ENCODE peak calls at places on chromosome 20, in six cellular contexts. A is stomach, Y is GM13976, K is mesenchymal stem cell, R is NB4, D is NCI-H1694 treated with DMSO at 0.1 percent for 48 hours. G is an unnamed sample.
A peak's percentile ranks its signal among the peaks of the same experiment; 100 is the strongest.

GRCh38 chr20:10715035-10715434 is 41.2 kb upstream of the JAG1 start:
- DNase-seq in Y (no peak), K (peak; percentile 89), D (no peak), R (no peak), A (no peak), G (peak; percentile 57)

GRCh38 chr20:49424536-49424935 is 57.9 kb downstream of the KCNB1 start:
- DNase-seq in D (peak; percentile 56), R (no peak), K (no peak), Y (no peak), A (no peak), G (no peak)

GRCh38 chr20:44209691-44210421 is 715 bp downstream of the OSER1 start:
- DNase-seq in K (peak; percentile 64), A (peak; percentile 46), D (no peak), R (peak; percentile 72), Y (no peak), G (peak; percentile 55)

GRCh38 chr20:20367681-20368413 is at the start of gene INSM1:
- DNase-seq in A (no peak), R (no peak), Y (peak; percentile 53), K (no peak), D (peak; percentile 84), G (no peak)

GRCh38 chr20:36969478-36970186 is 18.1 kb upstream of the SAMHD1 start:
- DNase-seq in A (no peak), R (no peak), D (no peak), Y (no peak), K (no peak), G (no peak)

GRCh38 chr20:24488800-24489175 is 19.4 kb downstream of the SYNDIG1 start:
- DNase-seq in Y (no peak), A (no peak), D (no peak), R (no peak), K (no peak), G (no peak)

GRCh38 chr20:47334022-47334551 is 22.4 kb downstream of the ZMYND8 start:
- DNase-seq in R (no peak), A (no peak), D (no peak), K (peak; percentile 97), Y (no peak), G (peak; percentile 98)

GRCh38 chr20:4814696-4815252 is 93.1 kb downstream of the PRND start:
- DNase-seq in D (no peak), Y (peak; percentile 76), A (peak; percentile 44), K (no peak), R (peak; percentile 88), G (no peak)

GRCh38 chr20:37939701-37940151 is 36.8 kb downstream of the VSTM2L start:
- DNase-seq in A (peak; percentile 18), R (no peak), K (no peak), D (no peak), Y (peak; percentile 15), G (no peak)

GRCh38 chr20:57346477-57346876 is 4.6 kb upstream of the RAE1 start:
- DNase-seq in Y (peak; percentile 51), R (peak; percentile 80), K (peak; percentile 67), A (peak; percentile 79), D (peak; percentile 10), G (peak; percentile 66)

GRCh38 chr20:62159835-62160234 is 16.3 kb downstream of the SS18L1 start:
- DNase-seq in D (no peak), K (no peak), Y (peak; percentile 83), A (no peak), R (peak; percentile 30), G (no peak)

GRCh38 chr20:6489361-6490154 is 277.9 kb upstream of the BMP2 start:
- DNase-seq in A (no peak), R (peak; percentile 99), K (peak; percentile 95), D (no peak), Y (no peak), G (peak; percentile 59)

GRCh38 chr20:63639093-63639860 is 12.4 kb upstream of the GMEB2 start:
- DNase-seq in R (no peak), K (no peak), Y (no peak), D (no peak), A (peak; percentile 43), G (no peak)

GRCh38 chr20:12577213-12577612 is 431.6 kb upstream of the SPTLC3 start:
- DNase-seq in Y (no peak), R (no peak), D (no peak), K (no peak), A (no peak), G (no peak)

GRCh38 chr20:54345301-54345724 is 130.1 kb upstream of the DOK5 start:
- DNase-seq in Y (no peak), A (no peak), D (no peak), R (no peak), K (peak; percentile 3), G (peak; percentile 69)

GRCh38 chr20:25139061-25139705 is 56.3 kb upstream of the ENTPD6 start:
- DNase-seq in D (peak; percentile 4), R (no peak), K (no peak), A (no peak), Y (no peak), G (no peak)

GRCh38 chr20:36886859-36887778 is 11.2 kb downstream of the TLDC2 start:
- DNase-seq in D (peak; percentile 42), R (peak; percentile 80), Y (peak; percentile 89), A (peak; percentile 87), K (peak; percentile 72), G (peak; percentile 76)

GRCh38 chr20:44805991-44806729 is 4.2 kb downstream of the RIMS4 start:
- DNase-seq in Y (no peak), D (no peak), A (no peak), K (no peak), R (no peak), G (peak; percentile 33)

GRCh38 chr20:10609276-10609675 is 64.5 kb downstream of the JAG1 start:
- DNase-seq in K (peak; percentile 53), Y (no peak), R (no peak), A (no peak), D (no peak), G (peak; percentile 72)

GRCh38 chr20:6819599-6819998 is 52.1 kb downstream of the BMP2 start:
- DNase-seq in R (no peak), D (no peak), A (no peak), Y (no peak), K (peak; percentile 7), G (peak; percentile 10)

GRCh38 chr20:17558154-17558940 is 11.5 kb upstream of the DSTN start:
- DNase-seq in Y (no peak), R (peak; percentile 73), A (peak; percentile 42), K (peak; percentile 99), D (no peak), G (peak; percentile 93)

GRCh38 chr20:9015984-9016324 is 52.9 kb upstream of the PLCB4 start:
- DNase-seq in A (no peak), Y (no peak), K (peak; percentile 25), D (no peak), R (no peak), G (peak; percentile 40)

GRCh38 chr20:35018578-35019371 is 63.1 kb downstream of the MYH7B start:
- DNase-seq in A (no peak), R (no peak), Y (no peak), D (no peak), K (no peak), G (no peak)

GRCh38 chr20:63972312-63973159 is 2.8 kb upstream of the ZNF512B start:
- DNase-seq in D (no peak), K (no peak), Y (no peak), A (no peak), R (no peak), G (no peak)

GRCh38 chr20:32501709-32502108 is 83.4 kb downstream of the NOL4L start:
- DNase-seq in Y (no peak), R (no peak), K (peak; percentile 66), D (no peak), A (no peak), G (peak; percentile 51)

GRCh38 chr20:8764289-8764962 is 304.5 kb upstream of the PLCB4 start:
- DNase-seq in A (no peak), K (no peak), R (no peak), D (no peak), Y (no peak), G (peak; percentile 29)

GRCh38 chr20:51542033-51542893 is at the start of gene NFATC2:
- DNase-seq in Y (peak; percentile 92), A (peak; percentile 75), K (no peak), D (no peak), R (peak; percentile 78), G (no peak)

GRCh38 chr20:36629719-36630340 is 16.2 kb downstream of the SLA2 start:
- DNase-seq in R (peak; percentile 91), Y (peak; percentile 69), D (no peak), K (peak; percentile 18), A (no peak), G (no peak)

GRCh38 chr20:561437-562231 is 18.0 kb upstream of the CSNK2A1 start:
- DNase-seq in Y (peak; percentile 82), D (peak; percentile 58), A (peak; percentile 65), K (peak; percentile 73), R (peak; percentile 80), G (peak; percentile 68)

GRCh38 chr20:49320460-49320859 is 42.6 kb upstream of the ZNFX1 start:
- DNase-seq in A (no peak), Y (no peak), R (peak; percentile 28), K (peak; percentile 62), D (no peak), G (peak; percentile 47)

GRCh38 chr20:57047281-57048026 is 219.0 kb downstream of the BMP7 start:
- DNase-seq in A (no peak), R (peak; percentile 80), Y (peak; percentile 29), K (peak; percentile 29), D (no peak), G (no peak)

GRCh38 chr20:35952480-35953410 is 1.6 kb downstream of the SCAND1 start:
- DNase-seq in K (peak; percentile 58), A (no peak), D (no peak), R (peak; percentile 84), Y (no peak), G (peak; percentile 55)

GRCh38 chr20:11229772-11230171 is 556.0 kb upstream of the JAG1 start:
- DNase-seq in Y (no peak), A (peak; percentile 31), D (no peak), R (peak; percentile 10), K (peak; percentile 81), G (peak; percentile 82)

GRCh38 chr20:17841751-17842191 is 126.8 kb downstream of the SNX5 start:
- DNase-seq in R (no peak), D (no peak), A (no peak), Y (no peak), K (peak; percentile 53), G (peak; percentile 88)

GRCh38 chr20:11101696-11102095 is 427.9 kb upstream of the JAG1 start:
- DNase-seq in D (no peak), K (no peak), Y (no peak), R (no peak), A (no peak), G (no peak)

GRCh38 chr20:64053841-64054661 is 4.6 kb upstream of the SOX18 start:
- DNase-seq in D (no peak), Y (peak; percentile 70), R (no peak), A (no peak), K (peak; percentile 57), G (no peak)

GRCh38 chr20:63497138-63497945 is 1.5 kb downstream of the EEF1A2 start:
- DNase-seq in Y (no peak), D (no peak), R (no peak), K (no peak), A (no peak), G (no peak)